ENCODE peak calls at places on chromosomes 1 and 21, in five cellular contexts. V, U, E, T and L are unnamed samples.

GRCh38 chr1:184535191-184535970 is 148.6 kb downstream of the C1orf21 start:
- DNase-seq in U (no peak), T (no peak), V (peak), E (no peak), L (no peak)

GRCh38 chr1:46133181-46133658 is 791 bp upstream of the PIK3R3 start:
- DNase-seq in U (peak), T (no peak), E (peak), V (no peak), L (no peak)

GRCh38 chr1:167489581-167490340 is 28.6 kb downstream of the CD247 start:
- DNase-seq in V (no peak), E (no peak), U (no peak), T (no peak), L (no peak)

GRCh38 chr1:16926491-16927195 is 4.9 kb downstream of the CROCC start:
- DNase-seq in T (no peak), V (no peak), U (no peak), E (no peak), L (no peak)

GRCh38 chr21:18387994-18388393 is 15.6 kb downstream of the TMPRSS15 start:
- DNase-seq in U (peak), V (no peak), E (no peak), T (no peak), L (no peak)

GRCh38 chr21:36156815-36157670 is at the start of gene DOP1B:
- DNase-seq in U (no peak), E (no peak), T (no peak), V (no peak), L (no peak)

GRCh38 chr1:232247669-232248068 is 382.3 kb downstream of the SIPA1L2 start:
- DNase-seq in E (no peak), T (no peak), V (no peak), U (no peak), L (no peak)

GRCh38 chr1:45721207-45721606 is 29.2 kb downstream of the IPP start:
- DNase-seq in T (no peak), E (no peak), V (no peak), U (no peak), L (no peak)

GRCh38 chr1:3902111-3902511 is 2.0 kb upstream of the C1orf174 start:
- DNase-seq in E (no peak), V (no peak), T (no peak), U (no peak), L (peak)

GRCh38 chr1:151887028-151887427 is 22.3 kb downstream of the THEM4 start:
- DNase-seq in T (no peak), E (no peak), V (peak), U (peak), L (no peak)

GRCh38 chr1:103416681-103417318 is 108.7 kb upstream of the RNPC3 start:
- DNase-seq in E (no peak), V (no peak), T (no peak), U (no peak), L (no peak)
- TF ChIP-seq CTCF in E (no peak), V (no peak), T (no peak), U (no peak), L (no peak)

DNA sequence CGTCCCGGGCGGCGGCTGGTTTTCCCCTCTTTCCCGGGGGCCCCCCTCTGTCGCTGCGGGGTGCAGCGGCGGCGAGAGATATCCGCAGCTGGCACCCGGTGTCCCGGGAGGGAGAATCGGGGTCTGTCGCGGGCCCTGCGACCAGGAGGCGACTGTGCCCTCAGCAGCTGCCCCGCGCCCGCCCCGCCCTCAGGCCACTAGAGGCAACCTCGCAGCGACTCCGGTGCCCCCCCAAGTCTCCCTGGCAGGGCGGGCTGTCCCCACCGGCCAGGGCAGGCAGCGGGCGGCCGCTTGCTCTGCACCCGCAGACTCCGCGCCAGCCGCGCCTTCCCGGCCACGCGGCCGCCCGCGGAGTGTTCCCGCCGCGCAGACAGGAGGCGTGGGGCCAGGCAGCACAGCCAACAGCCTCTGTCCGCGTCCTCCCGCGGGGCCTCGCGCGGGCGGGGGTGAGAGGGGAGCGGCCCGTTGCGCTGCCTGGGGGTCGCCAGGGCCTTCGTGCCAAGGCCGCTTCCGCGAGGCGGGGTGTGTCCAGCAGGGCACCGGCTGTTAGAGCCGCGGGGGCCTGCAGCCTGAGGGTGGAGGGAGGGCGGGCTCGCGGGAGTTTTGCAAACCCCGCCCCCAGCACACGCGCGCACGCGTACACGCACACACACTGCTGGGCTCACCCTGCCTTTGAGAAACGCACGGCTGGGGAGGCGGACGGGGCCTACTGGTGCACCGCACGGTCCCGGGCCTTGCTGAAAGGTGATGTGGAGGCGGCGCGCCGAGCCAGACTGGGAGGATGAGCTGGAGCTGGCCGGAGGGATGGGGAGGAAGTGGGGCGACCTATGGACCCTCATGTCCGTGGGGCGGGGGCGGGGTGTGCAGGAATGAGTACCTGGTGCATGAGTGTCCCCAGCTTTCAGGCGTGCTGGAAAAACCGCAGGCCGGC is 41.4 kb downstream of the KIAA1614 start:
- DNase-seq in U (peak), T (peak), E (peak), V (peak), L (peak)
- TF ChIP-seq CTCF in U (no peak), T (no peak), E (no peak), V (no peak), L (no peak)

DNA sequence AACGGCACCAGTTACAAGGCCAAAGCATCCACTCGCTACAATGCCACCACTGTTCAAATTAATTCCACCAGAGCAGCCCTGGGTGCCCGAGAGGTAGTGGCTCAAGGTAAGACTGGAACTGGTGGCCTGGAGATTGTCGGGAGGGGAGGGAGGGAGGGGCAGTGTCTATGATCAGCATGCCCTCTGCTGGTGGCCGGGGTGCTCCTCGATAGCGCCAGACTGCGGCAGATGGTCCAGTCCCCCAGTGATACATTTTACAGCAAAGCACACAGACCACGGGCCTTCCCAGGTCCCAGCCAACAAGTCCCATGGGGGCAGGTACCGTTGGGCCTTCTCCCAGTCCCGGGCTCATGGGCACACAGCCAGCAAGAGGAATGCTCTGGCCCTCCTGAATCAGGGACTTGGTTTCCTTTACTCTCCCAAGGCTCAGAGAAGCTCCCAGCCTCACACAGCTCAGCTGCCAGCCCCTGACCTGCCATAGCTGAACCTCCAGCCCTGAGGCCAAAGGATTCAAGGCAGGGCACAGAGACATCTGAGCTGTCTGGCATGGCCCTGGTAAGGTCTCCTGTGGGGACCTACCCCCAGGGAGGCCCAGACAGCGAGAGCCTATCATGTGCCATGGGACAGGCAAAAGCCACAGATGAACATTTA is 15.3 kb downstream of the ACOT7 start:
- DNase-seq in U (no peak), E (no peak), T (no peak), V (no peak), L (no peak)
- TF ChIP-seq CTCF in U (no peak), E (no peak), T (no peak), V (no peak), L (peak)

GRCh38 chr1:119316870-119317416 is 51.6 kb upstream of the HAO2 start:
- DNase-seq in U (no peak), E (no peak), V (no peak), T (no peak), L (no peak)
- TF ChIP-seq CTCF in U (no peak), E (no peak), V (peak), T (no peak), L (no peak)

DNA sequence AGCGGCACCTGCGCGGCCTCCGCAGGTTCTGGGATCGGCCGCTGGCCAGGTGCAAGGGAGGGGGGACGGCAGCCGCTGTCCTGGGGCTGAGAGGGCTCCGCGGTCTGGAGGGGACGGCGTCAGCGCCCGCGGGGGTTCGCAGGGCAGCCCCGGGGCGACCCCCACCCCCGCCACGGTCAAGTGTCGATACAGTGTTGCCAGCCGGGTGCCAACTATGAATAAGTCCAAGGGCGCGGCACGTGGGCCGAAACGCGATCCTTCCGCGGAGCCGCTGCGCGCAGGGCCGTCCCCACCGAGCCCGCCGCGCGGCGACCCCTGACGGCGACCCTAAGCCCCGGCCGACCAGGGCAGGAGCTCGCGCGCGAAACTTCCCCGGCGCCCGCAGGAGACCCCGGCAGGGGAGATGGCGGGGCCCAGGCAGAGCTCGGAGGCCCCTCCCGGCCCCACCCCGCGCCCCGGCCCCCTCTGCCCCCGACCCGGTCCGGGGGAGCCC is 664 bp upstream of the AGPAT3 start:
- DNase-seq in V (peak), T (peak), E (peak), U (no peak), L (no peak)
- TF ChIP-seq CTCF in V (no peak), T (no peak), E (no peak), U (no peak), L (peak)